ENCODE peak calls at places on chromosomes 6 and 20, in six cellular contexts. J is nephron progenitor cell, A is posterior vena cava, Z is HS-27A, O is PC-9, I is right lobe of liver. P is an unnamed sample.

GRCh38 chr6:16204653-16205376 is 33.6 kb upstream of the GMPR start:
- DNase-seq in J (no peak), A (no peak), Z (no peak), O (no peak), I (no peak), P (no peak)

GRCh38 chr20:1203630-1204029 is 376 bp downstream of the C20orf202 start:
- DNase-seq in J (no peak), A (no peak), Z (no peak), O (no peak), I (no peak), P (peak)

GRCh38 chr6:133977983-133978895 is 25.2 kb downstream of the TBPL1 start:
- DNase-seq in J (no peak), A (no peak), Z (peak), O (no peak), I (no peak), P (no peak)

GRCh38 chr6:133315811-133316210 is 74.7 kb downstream of the EYA4 start:
- DNase-seq in J (no peak), A (no peak), Z (no peak), O (no peak), I (no peak), P (no peak)

GRCh38 chr6:1291381-1291780 is 20.5 kb upstream of the FOXQ1 start:
- DNase-seq in J (no peak), A (no peak), Z (no peak), O (no peak), I (no peak), P (no peak)

GRCh38 chr20:17822039-17822438 is 122.3 kb downstream of the BANF2 start:
- DNase-seq in J (no peak), A (peak), Z (no peak), O (peak), I (peak), P (peak)

GRCh38 chr6:7615611-7616383 is 25.8 kb downstream of the SNRNP48 start:
- DNase-seq in J (peak), A (no peak), Z (no peak), O (peak), I (no peak), P (no peak)

GRCh38 chr6:33237731-33238130 is 29.4 kb downstream of the RING1 start:
- DNase-seq in J (no peak), A (no peak), Z (no peak), O (no peak), I (no peak), P (no peak)

GRCh38 chr6:170046786-170047626 is 243.9 kb downstream of the DLL1 start:
- DNase-seq in J (no peak), A (peak), Z (no peak), O (no peak), I (peak), P (no peak)

GRCh38 chr6:119285908-119286625 is 63.5 kb downstream of the MAN1A1 start:
- DNase-seq in J (no peak), A (no peak), Z (no peak), O (no peak), I (no peak), P (no peak)

GRCh38 chr6:132390017-132390416 is 11.3 kb downstream of the MOXD1 start:
- DNase-seq in J (no peak), A (no peak), Z (no peak), O (no peak), I (no peak), P (no peak)

GRCh38 chr6:12973302-12973865 is 256.8 kb downstream of the PHACTR1 start:
- DNase-seq in J (no peak), A (no peak), Z (no peak), O (no peak), I (no peak), P (no peak)

GRCh38 chr6:23828861-23829260 is 297.2 kb upstream of the NRSN1 start:
- DNase-seq in J (no peak), A (no peak), Z (no peak), O (no peak), I (no peak), P (no peak)

GRCh38 chr20:31933698-31934097 is 18.1 kb downstream of the PDRG1 start:
- DNase-seq in J (no peak), A (peak), Z (no peak), O (no peak), I (no peak), P (no peak)

GRCh38 chr6:37096025-37096424 is 73.9 kb upstream of the PIM1 start:
- DNase-seq in J (no peak), A (no peak), Z (no peak), O (no peak), I (no peak), P (no peak)

GRCh38 chr6:6543181-6543879 is 45.2 kb upstream of the LY86 start:
- DNase-seq in J (no peak), A (no peak), Z (no peak), O (no peak), I (no peak), P (no peak)

GRCh38 chr6:21885101-21885500 is 291.6 kb downstream of the SOX4 start:
- DNase-seq in J (no peak), A (no peak), Z (no peak), O (no peak), I (no peak), P (no peak)

GRCh38 chr6:6659600-6660327 is 71.2 kb downstream of the LY86 start:
- DNase-seq in J (no peak), A (peak), Z (no peak), O (no peak), I (no peak), P (no peak)

GRCh38 chr6:70310063-70310694 is 7.3 kb upstream of the COL9A1 start:
- DNase-seq in J (no peak), A (no peak), Z (peak), O (no peak), I (no peak), P (no peak)

GRCh38 chr20:51095755-51096509 is 73.0 kb upstream of the KCNG1 start:
- DNase-seq in J (no peak), A (peak), Z (no peak), O (no peak), I (no peak), P (no peak)

GRCh38 chr6:75094614-75095321 is 111.1 kb downstream of the COL12A1 start:
- DNase-seq in J (no peak), A (no peak), Z (peak), O (no peak), I (no peak), P (no peak)

GRCh38 chr6:131062245-131063027 is 609 bp downstream of the EPB41L2 start:
- DNase-seq in J (peak), A (no peak), Z (no peak), O (peak), I (peak), P (no peak)

GRCh38 chr20:8724884-8725283 is 344.0 kb upstream of the PLCB4 start:
- DNase-seq in J (no peak), A (no peak), Z (no peak), O (no peak), I (no peak), P (no peak)

GRCh38 chr20:49854190-49854875 is 41.7 kb downstream of the SLC9A8 start:
- DNase-seq in J (no peak), A (no peak), Z (no peak), O (no peak), I (no peak), P (no peak)

GRCh38 chr6:155100087-155100486 is 105.0 kb downstream of the TIAM2 start:
- DNase-seq in J (no peak), A (no peak), Z (no peak), O (no peak), I (no peak), P (no peak)

GRCh38 chr20:34249291-34249690 is 8.1 kb downstream of the ASIP start:
- DNase-seq in J (no peak), A (no peak), Z (no peak), O (no peak), I (no peak), P (no peak)

GRCh38 chr6:89793586-89793985 is 26.0 kb downstream of the MDN1 start:
- DNase-seq in J (no peak), A (no peak), Z (no peak), O (no peak), I (no peak), P (no peak)

GRCh38 chr6:25652007-25652515 is at the start of gene SCGN:
- DNase-seq in J (peak), A (peak), Z (no peak), O (no peak), I (peak), P (peak)

GRCh38 chr6:20891161-20891560 is 356.9 kb downstream of the CDKAL1 start:
- DNase-seq in J (no peak), A (no peak), Z (no peak), O (no peak), I (no peak), P (no peak)

GRCh38 chr6:13165518-13166186 is 162.7 kb downstream of the TBC1D7 start:
- DNase-seq in J (peak), A (no peak), Z (no peak), O (no peak), I (no peak), P (no peak)

GRCh38 chr20:9392892-9393857 is 121.2 kb upstream of the LAMP5 start:
- DNase-seq in J (peak), A (peak), Z (peak), O (peak), I (no peak), P (peak)

GRCh38 chr6:11231108-11231463 is 1.4 kb downstream of the NEDD9 start:
- DNase-seq in J (no peak), A (no peak), Z (no peak), O (no peak), I (no peak), P (no peak)

GRCh38 chr20:59495894-59496510 is 108.3 kb upstream of the PHACTR3 start:
- DNase-seq in J (peak), A (peak), Z (peak), O (peak), I (peak), P (peak)

GRCh38 chr6:144729502-144729901 is 444.4 kb downstream of the UTRN start:
- DNase-seq in J (no peak), A (no peak), Z (no peak), O (no peak), I (no peak), P (no peak)

GRCh38 chr20:21324126-21324525 is 21.0 kb downstream of the XRN2 start:
- DNase-seq in J (no peak), A (no peak), Z (no peak), O (no peak), I (no peak), P (no peak)